ENCODE peak calls at places on chromosomes 5 and 9, in eight cellular contexts. One of them, this sample, is unnamed.

GRCh38 chr5:73454379-73455036 is 5.9 kb upstream of the FOXD1 start:
- DNase-seq in fibroblast of mammary gland: peak; percentile 58
- DNase-seq in hepatocyte: peak; percentile 86
- DNase-seq in endodermal cell: peak; percentile 94
- DNase-seq in right atrium auricular region: no peak
- DNase-seq in nephron progenitor cell: peak; percentile 68
- DNase-seq in PC-9: peak; percentile 69
- DNase-seq in right lobe of liver: no peak
- DNase-seq in this sample: peak; percentile 69

GRCh38 chr5:35239911-35240610 is 9.8 kb upstream of the PRLR start:
- DNase-seq in nephron progenitor cell: no peak
- DNase-seq in right lobe of liver: no peak
- DNase-seq in hepatocyte: no peak
- DNase-seq in endodermal cell: no peak
- DNase-seq in right atrium auricular region: no peak
- DNase-seq in PC-9: no peak
- DNase-seq in fibroblast of mammary gland: no peak
- DNase-seq in this sample: no peak

GRCh38 chr5:127934791-127935256 is 148.7 kb upstream of the SLC12A2 start:
- DNase-seq in nephron progenitor cell: no peak
- DNase-seq in hepatocyte: peak; percentile 70
- DNase-seq in PC-9: peak; percentile 76
- DNase-seq in endodermal cell: peak; percentile 76
- DNase-seq in right atrium auricular region: no peak
- DNase-seq in right lobe of liver: no peak
- DNase-seq in fibroblast of mammary gland: peak; percentile 43
- DNase-seq in this sample: no peak

GRCh38 chr9:127912882-127913281 is 4.0 kb downstream of the ST6GALNAC4 start:
- DNase-seq in nephron progenitor cell: no peak
- DNase-seq in hepatocyte: peak; percentile 82
- DNase-seq in endodermal cell: no peak
- DNase-seq in PC-9: no peak
- DNase-seq in fibroblast of mammary gland: no peak
- DNase-seq in right lobe of liver: no peak
- DNase-seq in right atrium auricular region: no peak
- DNase-seq in this sample: no peak

GRCh38 chr9:116499434-116499833 is 187.7 kb upstream of the TRIM32 start:
- DNase-seq in endodermal cell: no peak
- DNase-seq in right lobe of liver: no peak
- DNase-seq in nephron progenitor cell: no peak
- DNase-seq in fibroblast of mammary gland: no peak
- DNase-seq in hepatocyte: no peak
- DNase-seq in PC-9: no peak
- DNase-seq in right atrium auricular region: no peak
- DNase-seq in this sample: no peak

GRCh38 chr9:130041648-130042405 is 1.2 kb downstream of the FNBP1 start:
- DNase-seq in PC-9: peak; percentile 24
- DNase-seq in hepatocyte: peak; percentile 29
- DNase-seq in endodermal cell: peak; percentile 73
- DNase-seq in right atrium auricular region: no peak
- DNase-seq in fibroblast of mammary gland: no peak
- DNase-seq in right lobe of liver: peak; percentile 46
- DNase-seq in nephron progenitor cell: peak; percentile 47
- DNase-seq in this sample: peak; percentile 50

GRCh38 chr5:178418471-178419010 is 171.7 kb downstream of the COL23A1 start:
- DNase-seq in hepatocyte: no peak
- DNase-seq in endodermal cell: no peak
- DNase-seq in right atrium auricular region: no peak
- DNase-seq in right lobe of liver: no peak
- DNase-seq in PC-9: no peak
- DNase-seq in nephron progenitor cell: no peak
- DNase-seq in fibroblast of mammary gland: no peak
- DNase-seq in this sample: no peak

GRCh38 chr9:90331826-90332575 is 310.6 kb downstream of the DIRAS2 start:
- DNase-seq in right lobe of liver: no peak
- DNase-seq in hepatocyte: peak; percentile 25
- DNase-seq in fibroblast of mammary gland: peak; percentile 76
- DNase-seq in right atrium auricular region: no peak
- DNase-seq in PC-9: peak; percentile 55
- DNase-seq in nephron progenitor cell: no peak
- DNase-seq in endodermal cell: no peak
- DNase-seq in this sample: no peak

GRCh38 chr5:124341066-124341943 is 405.1 kb downstream of the ZNF608 start:
- DNase-seq in hepatocyte: no peak
- DNase-seq in PC-9: no peak
- DNase-seq in right lobe of liver: no peak
- DNase-seq in fibroblast of mammary gland: peak; percentile 17
- DNase-seq in right atrium auricular region: no peak
- DNase-seq in endodermal cell: no peak
- DNase-seq in nephron progenitor cell: no peak
- DNase-seq in this sample: no peak

GRCh38 chr9:104905153-104905901 is 22.6 kb downstream of the ABCA1 start:
- DNase-seq in PC-9: no peak
- DNase-seq in endodermal cell: peak; percentile 28
- DNase-seq in right atrium auricular region: no peak
- DNase-seq in right lobe of liver: no peak
- DNase-seq in nephron progenitor cell: no peak
- DNase-seq in hepatocyte: no peak
- DNase-seq in fibroblast of mammary gland: no peak
- DNase-seq in this sample: no peak

GRCh38 chr5:149082271-149082670 is 19.4 kb upstream of the SH3TC2 start:
- DNase-seq in nephron progenitor cell: no peak
- DNase-seq in PC-9: no peak
- DNase-seq in fibroblast of mammary gland: no peak
- DNase-seq in endodermal cell: no peak
- DNase-seq in right atrium auricular region: no peak
- DNase-seq in hepatocyte: no peak
- DNase-seq in right lobe of liver: no peak
- DNase-seq in this sample: no peak

GRCh38 chr5:168300377-168301182 is 9.1 kb downstream of the WWC1 start:
- DNase-seq in nephron progenitor cell: peak; percentile 21
- DNase-seq in right lobe of liver: no peak
- DNase-seq in fibroblast of mammary gland: no peak
- DNase-seq in endodermal cell: peak; percentile 67
- DNase-seq in right atrium auricular region: no peak
- DNase-seq in hepatocyte: peak; percentile 3
- DNase-seq in PC-9: no peak
- DNase-seq in this sample: no peak

GRCh38 chr5:34834794-34835089 is 4.2 kb upstream of the TTC23L start:
- DNase-seq in fibroblast of mammary gland: no peak
- DNase-seq in right lobe of liver: no peak
- DNase-seq in hepatocyte: no peak
- DNase-seq in endodermal cell: no peak
- DNase-seq in PC-9: no peak
- DNase-seq in nephron progenitor cell: no peak
- DNase-seq in right atrium auricular region: no peak
- DNase-seq in this sample: no peak

GRCh38 chr5:27682600-27682999 is 644.2 kb upstream of the CDH9 start:
- DNase-seq in endodermal cell: peak; percentile 63
- DNase-seq in right atrium auricular region: no peak
- DNase-seq in right lobe of liver: no peak
- DNase-seq in fibroblast of mammary gland: no peak
- DNase-seq in hepatocyte: peak; percentile 5
- DNase-seq in PC-9: no peak
- DNase-seq in nephron progenitor cell: no peak
- DNase-seq in this sample: no peak

GRCh38 chr5:91111473-91112238 is 271.5 kb downstream of the ARRDC3 start:
- DNase-seq in fibroblast of mammary gland: no peak
- DNase-seq in right lobe of liver: no peak
- DNase-seq in right atrium auricular region: no peak
- DNase-seq in nephron progenitor cell: no peak
- DNase-seq in hepatocyte: no peak
- DNase-seq in PC-9: no peak
- DNase-seq in endodermal cell: no peak
- DNase-seq in this sample: no peak

GRCh38 chr9:33289501-33289900 is 815 bp upstream of the NFX1 start:
- DNase-seq in right lobe of liver: peak; percentile 23
- DNase-seq in endodermal cell: peak; percentile 57
- DNase-seq in right atrium auricular region: no peak
- DNase-seq in nephron progenitor cell: peak; percentile 13
- DNase-seq in hepatocyte: peak; percentile 34
- DNase-seq in PC-9: no peak
- DNase-seq in fibroblast of mammary gland: peak; percentile 22
- DNase-seq in this sample: peak; percentile 14

GRCh38 chr5:176870110-176870591 is 29.0 kb downstream of the HK3 start:
- DNase-seq in right lobe of liver: peak; percentile 63
- DNase-seq in fibroblast of mammary gland: peak; percentile 58
- DNase-seq in right atrium auricular region: no peak
- DNase-seq in hepatocyte: peak; percentile 57
- DNase-seq in PC-9: peak; percentile 27
- DNase-seq in endodermal cell: peak; percentile 93
- DNase-seq in nephron progenitor cell: peak; percentile 72
- DNase-seq in this sample: no peak

GRCh38 chr9:83472221-83472665 is 66.0 kb downstream of the FRMD3 start:
- DNase-seq in fibroblast of mammary gland: peak; percentile 91
- DNase-seq in PC-9: peak; percentile 69
- DNase-seq in hepatocyte: peak; percentile 72
- DNase-seq in endodermal cell: no peak
- DNase-seq in right atrium auricular region: no peak
- DNase-seq in right lobe of liver: no peak
- DNase-seq in nephron progenitor cell: no peak
- DNase-seq in this sample: no peak

GRCh38 chr5:159198063-159199036 is 11.0 kb downstream of the RNF145 start:
- DNase-seq in hepatocyte: no peak
- DNase-seq in nephron progenitor cell: no peak
- DNase-seq in PC-9: no peak
- DNase-seq in fibroblast of mammary gland: no peak
- DNase-seq in right atrium auricular region: no peak
- DNase-seq in endodermal cell: no peak
- DNase-seq in right lobe of liver: no peak
- DNase-seq in this sample: no peak

GRCh38 chr5:3997670-3998069 is 402.0 kb downstream of the IRX1 start:
- DNase-seq in right atrium auricular region: no peak
- DNase-seq in fibroblast of mammary gland: no peak
- DNase-seq in right lobe of liver: no peak
- DNase-seq in nephron progenitor cell: no peak
- DNase-seq in PC-9: no peak
- DNase-seq in hepatocyte: no peak
- DNase-seq in endodermal cell: no peak
- DNase-seq in this sample: no peak

DNA sequence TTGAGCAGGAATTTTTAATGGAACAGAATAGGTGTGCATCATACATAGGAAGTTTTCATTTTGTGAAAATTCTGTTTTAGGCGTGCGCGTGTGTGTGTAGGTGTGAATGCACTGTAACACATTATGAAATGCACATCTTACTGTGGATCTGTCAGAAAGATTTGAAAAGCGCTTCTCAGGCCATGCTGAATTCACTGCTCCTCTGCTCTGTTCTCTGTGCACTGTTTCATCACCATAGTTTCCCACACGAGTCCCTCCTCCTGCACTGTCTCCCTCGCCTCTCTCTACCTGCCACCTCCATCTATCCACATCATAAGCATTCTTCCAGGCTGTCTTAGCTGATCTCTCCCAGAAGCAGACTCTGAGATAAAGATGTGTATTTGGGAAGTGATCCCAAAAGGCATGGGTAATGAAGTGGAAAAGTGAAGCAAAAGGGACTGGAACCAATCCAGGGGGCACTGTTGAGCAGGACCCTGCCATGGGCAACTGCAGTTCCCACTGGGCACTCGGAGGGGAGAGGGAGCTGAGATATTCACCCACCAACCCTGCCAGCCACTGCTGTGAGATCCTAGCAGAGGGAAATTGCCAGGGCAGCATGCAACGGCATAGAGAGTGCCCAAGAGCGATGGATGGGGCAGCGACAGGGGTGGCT is 65.9 kb downstream of the GABBR2 start:
- DNase-seq in endodermal cell: peak; percentile 80
- DNase-seq in nephron progenitor cell: no peak
- DNase-seq in right atrium auricular region: no peak
- DNase-seq in fibroblast of mammary gland: no peak
- DNase-seq in hepatocyte: no peak
- DNase-seq in PC-9: no peak
- DNase-seq in right lobe of liver: no peak
- DNase-seq in this sample: no peak
- TF ChIP-seq CTCF in endodermal cell: peak; percentile 75
- TF ChIP-seq CTCF in nephron progenitor cell: no peak
- TF ChIP-seq CTCF in right atrium auricular region: no peak
- TF ChIP-seq CTCF in fibroblast of mammary gland: no peak
- TF ChIP-seq CTCF in hepatocyte: no peak
- TF ChIP-seq CTCF in PC-9: no peak
- TF ChIP-seq CTCF in right lobe of liver: no peak
- TF ChIP-seq CTCF in this sample: no peak

GRCh38 chr5:173484569-173484968 is 131.9 kb downstream of the BOD1 start:
- DNase-seq in fibroblast of mammary gland: no peak
- DNase-seq in endodermal cell: no peak
- DNase-seq in right atrium auricular region: no peak
- DNase-seq in hepatocyte: no peak
- DNase-seq in nephron progenitor cell: no peak
- DNase-seq in right lobe of liver: no peak
- DNase-seq in PC-9: no peak
- DNase-seq in this sample: no peak
- TF ChIP-seq CTCF in fibroblast of mammary gland: no peak
- TF ChIP-seq CTCF in endodermal cell: no peak
- TF ChIP-seq CTCF in right atrium auricular region: peak; percentile 43
- TF ChIP-seq CTCF in hepatocyte: no peak
- TF ChIP-seq CTCF in nephron progenitor cell: no peak
- TF ChIP-seq CTCF in right lobe of liver: no peak
- TF ChIP-seq CTCF in PC-9: no peak
- TF ChIP-seq CTCF in this sample: no peak

DNA sequence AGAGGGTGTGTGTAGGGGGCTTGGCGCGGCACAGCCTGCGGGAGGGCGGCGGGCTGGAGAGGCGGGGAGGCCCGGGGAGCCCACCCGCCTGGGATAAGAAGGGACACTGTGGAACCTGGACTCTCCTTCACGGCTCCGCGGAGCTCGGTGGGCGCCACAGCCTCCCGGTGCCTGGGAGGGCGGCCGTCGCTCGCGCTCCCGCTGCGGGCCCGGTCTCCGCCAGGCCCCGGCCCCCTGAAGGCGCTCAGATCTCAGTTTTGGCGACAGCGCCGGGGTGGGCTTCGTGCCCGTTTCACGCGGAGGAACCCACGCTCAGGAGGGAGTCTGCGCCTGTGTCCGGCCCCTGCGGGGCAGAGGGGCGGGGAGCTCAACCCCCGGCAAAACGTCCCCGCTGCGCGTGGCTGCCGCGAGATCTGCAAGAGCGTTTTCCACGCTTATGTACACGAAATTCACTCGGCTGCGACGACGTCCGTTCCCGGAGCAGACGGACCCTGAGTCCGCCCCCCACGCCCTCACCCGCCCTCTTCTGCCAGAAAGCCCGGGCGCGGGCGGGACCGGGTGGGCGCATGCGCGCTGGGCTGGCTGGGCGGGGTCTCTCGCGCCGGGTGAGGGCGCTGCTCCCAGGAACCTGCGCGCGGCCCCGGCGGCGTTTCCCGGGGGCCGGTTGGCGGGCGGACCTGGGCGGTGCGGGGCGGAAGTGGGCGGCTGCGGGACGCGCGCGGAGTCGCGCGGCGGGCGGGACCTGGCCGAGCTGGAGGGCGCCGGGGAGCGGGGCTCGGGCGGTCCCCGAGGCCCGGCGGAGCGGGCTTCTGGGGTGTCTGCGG is at the start of gene NELFB:
- DNase-seq in hepatocyte: peak; percentile 95
- DNase-seq in endodermal cell: peak; percentile 97
- DNase-seq in right atrium auricular region: peak; percentile 89
- DNase-seq in PC-9: peak; percentile 98
- DNase-seq in nephron progenitor cell: peak; percentile 99
- DNase-seq in right lobe of liver: peak; percentile 94
- DNase-seq in fibroblast of mammary gland: peak; percentile 72
- DNase-seq in this sample: peak; percentile 98
- TF ChIP-seq CTCF in hepatocyte: no peak
- TF ChIP-seq CTCF in endodermal cell: no peak
- TF ChIP-seq CTCF in right atrium auricular region: peak; percentile 43
- TF ChIP-seq CTCF in PC-9: no peak
- TF ChIP-seq CTCF in nephron progenitor cell: no peak
- TF ChIP-seq CTCF in right lobe of liver: no peak
- TF ChIP-seq CTCF in fibroblast of mammary gland: no peak
- TF ChIP-seq CTCF in this sample: no peak

GRCh38 chr9:71683598-71684235 is 84.6 kb downstream of the CEMIP2 start:
- DNase-seq in right atrium auricular region: peak; percentile 68
- DNase-seq in fibroblast of mammary gland: peak; percentile 60
- DNase-seq in nephron progenitor cell: peak; percentile 18
- DNase-seq in right lobe of liver: peak; percentile 55
- DNase-seq in PC-9: no peak
- DNase-seq in hepatocyte: peak; percentile 28
- DNase-seq in endodermal cell: peak; percentile 82
- DNase-seq in this sample: no peak
- TF ChIP-seq CTCF in right atrium auricular region: peak; percentile 38
- TF ChIP-seq CTCF in fibroblast of mammary gland: peak; percentile 36
- TF ChIP-seq CTCF in nephron progenitor cell: no peak
- TF ChIP-seq CTCF in right lobe of liver: peak; percentile 41
- TF ChIP-seq CTCF in PC-9: no peak
- TF ChIP-seq CTCF in hepatocyte: peak; percentile 34
- TF ChIP-seq CTCF in endodermal cell: peak; percentile 65
- TF ChIP-seq CTCF in this sample: no peak